ENCODE peak calls at places on chromosomes 4 and X, in seven cellular contexts. W is psoas muscle, Y is WERI-Rb-1, B is left ventricle myocardium inferior, X is heart right ventricle, P is heart left ventricle, C is brain microvascular endothelial cell. M is an unnamed sample.
A peak's percentile ranks its signal among the peaks of the same experiment; 100 is the strongest.

GRCh38 chrX:74133156-74133796 is 170.7 kb upstream of the ZCCHC13 start:
- DNase-seq in B (no peak), W (no peak), Y (no peak), P (no peak), C (peak; percentile 60), X (peak; percentile 13), M (no peak)

GRCh38 chrX:48956728-48957414 is 536 bp downstream of the OTUD5 start:
- DNase-seq in B (no peak), C (no peak), X (peak; percentile 13), P (peak; percentile 17), W (peak; percentile 30), Y (no peak), M (no peak)

GRCh38 chr4:155854597-155855226 is 11.4 kb downstream of the ASIC5 start:
- DNase-seq in P (no peak), W (no peak), Y (no peak), X (no peak), C (peak; percentile 53), B (no peak), M (no peak)

GRCh38 chrX:41889317-41890025 is 33.9 kb downstream of the CASK start:
- DNase-seq in W (no peak), Y (no peak), P (no peak), C (no peak), X (no peak), B (no peak), M (no peak)

GRCh38 chr4:53706422-53707032 is 115.2 kb upstream of the LNX1 start:
- DNase-seq in Y (no peak), X (peak; percentile 17), B (no peak), C (peak; percentile 47), P (no peak), W (no peak), M (no peak)

GRCh38 chr4:145320269-145320668 is 139.9 kb upstream of the OTUD4 start:
- DNase-seq in P (no peak), B (no peak), X (no peak), W (no peak), C (no peak), Y (no peak), M (no peak)

GRCh38 chr4:160546201-160546600 is 1443.3 kb downstream of the RAPGEF2 start:
- DNase-seq in Y (no peak), P (no peak), C (no peak), W (no peak), X (no peak), B (no peak), M (no peak)

GRCh38 chr4:52868138-52868537 is 6.0 kb downstream of the RASL11B start:
- DNase-seq in P (peak; percentile 80), W (peak; percentile 14), B (peak; percentile 66), Y (no peak), C (no peak), X (peak; percentile 82), M (no peak)

GRCh38 chrX:97096385-97096784 is 212.7 kb downstream of the RPA4 start:
- DNase-seq in P (no peak), X (no peak), Y (no peak), C (no peak), W (no peak), B (no peak), M (no peak)

GRCh38 chr4:1340181-1340747 is 6.7 kb upstream of the UVSSA start:
- DNase-seq in Y (no peak), X (no peak), P (no peak), W (no peak), C (no peak), B (no peak), M (no peak)

GRCh38 chrX:10597871-10598270 is 22.5 kb downstream of the MID1 start:
- DNase-seq in B (no peak), P (no peak), X (no peak), C (peak; percentile 34), W (no peak), Y (peak; percentile 15), M (no peak)

GRCh38 chr4:119729815-119730643 is 101.4 kb upstream of the PDE5A start:
- DNase-seq in P (peak; percentile 44), Y (no peak), C (peak; percentile 98), B (no peak), X (peak; percentile 55), W (no peak), M (no peak)

GRCh38 chr4:64539234-64539849 is 130.1 kb upstream of the TECRL start:
- DNase-seq in P (peak; percentile 38), W (no peak), B (no peak), Y (peak; percentile 67), C (peak; percentile 62), X (peak; percentile 48), M (no peak)

GRCh38 chrX:97311066-97311778 is 427.5 kb downstream of the RPA4 start:
- DNase-seq in P (no peak), Y (no peak), W (no peak), C (no peak), X (no peak), B (no peak), M (no peak)

GRCh38 chr4:108172780-108173598 is 4.3 kb upstream of the LEF1 start:
- DNase-seq in P (peak; percentile 38), Y (peak; percentile 68), B (no peak), C (no peak), X (peak; percentile 15), W (peak; percentile 40), M (no peak)

GRCh38 chr4:182895791-182896292 is 21.3 kb downstream of the DCTD start:
- DNase-seq in W (no peak), Y (no peak), P (no peak), X (no peak), B (no peak), C (no peak), M (no peak)

GRCh38 chr4:3313556-3314228 is 20.9 kb downstream of the RGS12 start:
- DNase-seq in Y (no peak), X (no peak), C (no peak), W (no peak), B (no peak), P (no peak), M (no peak)

GRCh38 chr4:86626066-86626465 is 32.0 kb downstream of the PTPN13 start:
- DNase-seq in W (no peak), Y (no peak), C (no peak), B (no peak), P (no peak), X (no peak), M (no peak)

GRCh38 chr4:166091914-166092510 is 219.0 kb downstream of the TLL1 start:
- DNase-seq in C (peak; percentile 15), W (no peak), X (no peak), P (no peak), Y (no peak), B (no peak), M (no peak)

GRCh38 chr4:4859799-4860380 is 425 bp downstream of the MSX1 start:
- DNase-seq in B (no peak), X (no peak), C (no peak), P (no peak), W (no peak), Y (no peak), M (no peak)

GRCh38 chr4:153138736-153139135 is 65.5 kb upstream of the TRIM2 start:
- DNase-seq in P (no peak), B (no peak), X (no peak), Y (no peak), W (no peak), C (no peak), M (no peak)

GRCh38 chr4:1612278-1613098 is 71.6 kb downstream of the FAM53A start:
- DNase-seq in P (no peak), B (no peak), Y (no peak), C (no peak), W (no peak), X (no peak), M (peak; percentile 50)

DNA sequence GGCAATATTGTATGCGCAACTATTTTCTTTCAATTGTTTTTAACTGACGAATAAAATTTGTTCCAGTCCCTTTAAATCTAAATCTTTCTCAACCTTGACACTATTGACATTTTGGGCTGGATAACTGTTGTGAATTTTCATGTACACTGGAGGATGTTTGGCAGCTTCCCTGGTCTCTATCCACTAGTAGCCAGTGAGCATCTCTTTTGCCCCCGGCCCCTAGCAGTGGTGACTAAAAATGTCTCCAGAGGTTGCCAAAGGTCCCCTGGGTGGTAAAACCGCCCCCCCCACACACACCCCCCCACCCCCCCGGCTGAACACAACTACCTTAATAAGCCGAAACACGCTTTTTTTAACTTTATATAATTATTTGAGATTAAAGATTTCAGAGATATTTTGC is 514 bp downstream of the FANCB start:
- DNase-seq in X (no peak), C (no peak), B (no peak), W (no peak), Y (no peak), P (no peak), M (no peak)
- H3K27me3 ChIP-seq in X (no peaks in the 10 kb centered on the region), C (no peaks in the 10 kb centered on the region), B (no peaks in the 10 kb centered on the region), W (no peaks in the 10 kb centered on the region), Y (no peaks in the 10 kb centered on the region), P (no peaks in the 10 kb centered on the region), M (no peaks in the 10 kb centered on the region)

GRCh38 chrX:71556026-71556425 is 22.2 kb upstream of the GCNA start:
- DNase-seq in W (no peak), P (no peak), C (no peak), Y (no peak), B (no peak), X (no peak), M (no peak)
- H3K36me3 ChIP-seq in W (no peaks in the 10 kb centered on the region), P (peaks cover 89% of the 10 kb centered on the region), C (peaks cover 30% of the 10 kb centered on the region), Y (peaks cover 34% of the 10 kb centered on the region), B (peaks cover 77% of the 10 kb centered on the region), X (peaks cover 6% of the 10 kb centered on the region), M (no peaks in the 10 kb centered on the region)

DNA sequence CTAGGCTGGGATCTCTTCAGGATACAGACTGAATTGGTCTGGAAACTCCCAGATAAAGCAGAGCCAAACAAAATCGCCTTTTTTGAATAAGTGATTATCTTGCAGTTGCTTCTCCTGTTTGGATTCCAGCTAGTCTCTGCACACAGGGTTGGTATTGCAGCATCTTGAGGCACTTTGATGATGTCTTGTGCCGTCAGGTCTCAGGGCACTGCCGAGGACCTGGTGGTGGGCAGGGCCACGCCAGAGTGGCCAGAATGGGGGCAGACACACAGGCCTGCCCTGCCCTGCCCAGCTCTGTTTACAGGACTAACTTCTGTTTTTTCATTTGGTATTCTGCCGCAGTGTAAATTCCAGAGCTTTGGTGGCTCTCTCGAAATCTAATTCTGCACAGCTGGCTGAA is 276.1 kb downstream of the NR3C2 start:
- DNase-seq in X (no peak), Y (no peak), W (no peak), C (no peak), B (no peak), P (no peak), M (no peak)
- H3K27me3 ChIP-seq in X (no peaks in the 10 kb centered on the region), Y (no peaks in the 10 kb centered on the region), W (no peaks in the 10 kb centered on the region), C (no peaks in the 10 kb centered on the region), B (no peaks in the 10 kb centered on the region), P (no peaks in the 10 kb centered on the region), M (no peaks in the 10 kb centered on the region)

DNA sequence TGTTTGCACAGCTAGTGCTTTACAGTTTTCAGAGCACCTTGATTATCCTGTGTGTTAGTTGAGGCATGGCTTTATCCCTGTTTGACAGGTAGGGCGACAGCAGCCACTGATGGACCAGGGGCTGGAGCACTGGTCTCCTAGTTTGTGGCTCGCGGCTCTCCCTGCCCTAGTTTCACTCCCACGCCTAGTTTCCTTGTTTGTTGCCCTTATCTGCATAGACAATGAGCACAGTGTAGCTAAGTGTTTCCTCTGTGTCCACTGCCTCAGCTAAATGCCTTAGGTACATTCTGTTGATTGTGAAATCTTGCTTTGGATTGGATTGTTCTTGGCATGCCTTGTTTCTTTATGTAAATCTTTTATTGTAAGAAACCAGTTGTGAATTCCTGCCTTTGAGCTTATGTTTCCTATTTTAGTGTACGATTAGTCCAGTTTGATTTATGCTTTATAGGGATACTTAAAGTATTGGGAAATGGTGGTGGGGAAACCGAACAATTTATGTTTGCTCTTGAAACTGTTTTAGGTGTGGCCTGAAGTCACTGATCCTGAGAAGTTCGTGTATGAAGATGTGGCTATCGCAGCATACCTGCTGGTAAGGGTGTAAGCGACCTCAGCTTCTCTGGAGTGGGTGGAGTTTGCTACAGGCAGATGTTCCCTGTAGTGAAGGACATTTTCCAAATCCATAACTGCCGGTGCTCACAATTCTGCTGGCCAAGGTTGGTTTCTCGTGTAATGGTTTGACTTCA is 11.0 kb downstream of the TRMT44 start:
- DNase-seq in P (no peak), W (no peak), C (no peak), Y (no peak), X (no peak), B (no peak), M (no peak)
- H3K36me3 ChIP-seq in P (peaks cover 95% of the 10 kb centered on the region), W (peaks cover 15% of the 10 kb centered on the region), C (peaks cover 32% of the 10 kb centered on the region), Y (peaks cover 81% of the 10 kb centered on the region), X (peaks cover 46% of the 10 kb centered on the region), B (peaks cover 97% of the 10 kb centered on the region), M (peaks cover 92% of the 10 kb centered on the region)